ENCODE peak calls at places on chromosome 10, in five cellular contexts. F is Peyer's patch, R is mammary epithelial cell, I is fibroblast of mammary gland, O is body of pancreas. N is an unnamed sample.

GRCh38 chr10:78774614-78774998 is 294.2 kb upstream of the ZMIZ1 start:
- DNase-seq in F (peak), R (no peak), I (no peak), O (peak), N (peak)

GRCh38 chr10:73253226-73253557 is 748 bp upstream of the MRPS16 start:
- DNase-seq in F (no peak), R (peak), I (no peak), O (no peak), N (no peak)

GRCh38 chr10:131928248-131929095 is 27.7 kb downstream of the PPP2R2D start:
- DNase-seq in F (no peak), R (peak), I (peak), O (no peak), N (peak)

GRCh38 chr10:131872837-131873375 is 27.9 kb upstream of the PPP2R2D start:
- DNase-seq in F (no peak), R (peak), I (no peak), O (no peak), N (no peak)

GRCh38 chr10:33334170-33334838 is at the start of gene NRP1:
- DNase-seq in F (peak), R (no peak), I (no peak), O (peak), N (no peak)

GRCh38 chr10:60139798-60140566 is 233.6 kb upstream of the CCDC6 start:
- DNase-seq in F (no peak), R (peak), I (peak), O (no peak), N (peak)

GRCh38 chr10:31912898-31913847 is 15.5 kb downstream of the ARHGAP12 start:
- DNase-seq in F (no peak), R (no peak), I (peak), O (no peak), N (peak)

GRCh38 chr10:43390791-43391190 is 18.2 kb downstream of the HNRNPF start:
- DNase-seq in F (no peak), R (peak), I (peak), O (peak), N (peak)

GRCh38 chr10:126302831-126303230 is 85.4 kb downstream of the ADAM12 start:
- DNase-seq in F (no peak), R (no peak), I (peak), O (no peak), N (no peak)

GRCh38 chr10:74855027-74855426 is 28.6 kb downstream of the KAT6B start:
- DNase-seq in F (no peak), R (no peak), I (no peak), O (peak), N (no peak)

GRCh38 chr10:37734971-37735370 is 122.4 kb downstream of the ZNF248 start:
- DNase-seq in F (no peak), R (peak), I (no peak), O (no peak), N (no peak)

GRCh38 chr10:51886438-51887068 is 187.2 kb upstream of the CSTF2T start:
- DNase-seq in F (no peak), R (no peak), I (peak), O (no peak), N (no peak)

GRCh38 chr10:13589316-13589715 is 2.6 kb downstream of the PRPF18 start:
- DNase-seq in F (no peak), R (no peak), I (peak), O (no peak), N (no peak)

GRCh38 chr10:44463511-44464121 is 78.7 kb upstream of the CXCL12 start:
- DNase-seq in F (no peak), R (no peak), I (peak), O (no peak), N (peak)

GRCh38 chr10:112435013-112435619 is 11.6 kb downstream of the ZDHHC6 start:
- DNase-seq in F (no peak), R (peak), I (peak), O (no peak), N (peak)

DNA sequence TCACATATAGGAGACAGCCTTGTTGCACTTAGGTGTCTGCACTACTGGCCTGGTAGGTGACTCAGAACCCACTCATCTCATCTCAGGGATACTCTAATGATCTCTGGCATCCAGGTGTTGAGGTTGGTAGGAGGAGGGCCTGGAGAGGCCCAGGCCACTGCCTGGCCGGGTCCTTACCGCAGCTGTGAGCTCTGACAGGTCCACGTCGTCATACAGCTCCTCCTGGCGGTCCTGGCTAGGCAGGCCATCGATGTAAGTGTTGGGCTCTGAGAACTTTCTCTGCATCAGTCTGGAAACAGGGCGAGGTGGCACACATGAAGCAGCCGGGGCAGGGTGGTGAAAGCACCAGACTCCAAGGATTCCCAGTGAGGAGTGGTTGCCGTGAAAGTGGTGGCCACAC is 62.1 kb downstream of the VWA2 start:
- DNase-seq in F (no peak), R (peak), I (no peak), O (no peak), N (peak)
- TF ChIP-seq CTCF in F (no peak), R (peak), I (no peak), O (no peak), N (peak)

DNA sequence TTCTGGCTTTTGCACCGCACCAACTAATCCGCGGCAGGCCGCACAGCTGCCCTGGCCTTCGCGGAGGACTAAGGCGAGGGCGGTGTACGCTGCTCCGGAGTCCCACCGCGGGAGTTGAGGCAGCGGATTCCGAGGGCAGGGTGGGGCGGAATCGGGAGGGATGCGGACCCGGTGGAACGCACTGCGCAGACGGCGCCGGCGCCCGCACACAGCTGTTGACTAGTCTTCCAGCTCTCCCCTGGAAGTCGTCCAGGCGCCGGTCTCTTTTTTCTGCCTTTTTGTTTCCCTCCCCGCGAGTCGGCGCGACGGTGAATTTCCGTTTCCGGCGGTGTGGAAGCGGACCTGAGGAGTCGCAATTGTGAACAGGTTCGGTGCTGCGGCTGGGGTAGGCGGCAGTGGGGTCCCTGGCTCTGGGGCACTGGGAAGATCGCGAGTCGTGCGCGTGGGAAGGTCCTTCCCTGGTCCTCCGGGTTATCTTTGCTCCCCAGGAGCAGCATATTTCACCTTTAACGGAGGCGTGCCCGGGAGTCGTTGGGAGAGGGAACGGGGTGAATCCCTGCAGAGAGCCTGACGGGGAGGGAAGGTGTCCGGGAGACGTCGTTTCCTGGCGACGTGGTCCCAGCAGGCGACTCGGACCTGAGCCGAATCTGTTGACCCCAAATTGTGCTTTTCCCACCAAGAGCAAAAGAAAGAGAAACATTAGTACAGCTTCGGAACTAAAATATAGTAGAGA is at the start of gene ASAH2B:
- DNase-seq in F (peak), R (peak), I (peak), O (peak), N (peak)
- TF ChIP-seq CTCF in F (no peak), R (no peak), I (no peak), O (peak), N (no peak)

GRCh38 chr10:69466158-69466490 is 14.9 kb downstream of the TSPAN15 start:
- DNase-seq in F (no peak), R (no peak), I (no peak), O (no peak), N (no peak)

GRCh38 chr10:69465457-69466157 is 14.3 kb downstream of the TSPAN15 start:
- DNase-seq in F (no peak), R (no peak), I (no peak), O (no peak), N (no peak)

GRCh38 chr10:69464401-69464800 is 13.1 kb downstream of the TSPAN15 start:
- DNase-seq in F (no peak), R (no peak), I (no peak), O (no peak), N (no peak)

GRCh38 chr10:69463886-69464285 is 12.6 kb downstream of the TSPAN15 start:
- DNase-seq in F (no peak), R (no peak), I (no peak), O (no peak), N (no peak)

DNA sequence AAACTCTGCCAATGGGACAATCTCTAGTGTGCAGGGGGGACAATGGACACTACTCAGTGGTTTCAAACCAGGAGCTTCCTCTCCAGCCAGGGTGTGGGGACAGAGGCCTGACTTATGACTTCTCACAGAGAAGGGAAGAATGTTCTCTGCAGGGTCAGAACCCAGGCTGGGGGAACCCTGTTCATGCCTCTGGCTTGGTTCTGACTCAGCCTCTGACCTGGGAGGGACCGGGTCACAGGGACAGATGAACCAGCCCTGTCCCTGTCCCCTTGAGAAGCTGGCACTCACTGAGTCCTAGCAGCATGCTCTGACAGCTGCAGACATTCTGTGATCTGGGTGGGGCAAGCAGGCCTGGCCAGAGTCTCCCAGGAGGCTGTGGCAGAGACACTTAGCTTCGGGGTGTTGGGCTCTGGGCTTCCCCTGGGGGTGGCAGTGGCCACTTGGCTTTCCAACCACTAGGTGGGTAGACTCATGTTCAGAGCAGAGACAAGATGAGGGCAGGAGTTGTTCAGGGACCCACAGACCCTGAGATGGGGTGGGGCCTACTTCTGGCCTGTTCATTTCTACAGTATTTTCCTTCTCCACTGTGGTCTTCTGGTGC is 13.6 kb downstream of the TSPAN15 start:
- DNase-seq in F (peak), R (no peak), I (no peak), O (peak), N (no peak)
- TF ChIP-seq CTCF in F (peak), R (no peak), I (no peak), O (no peak), N (no peak)

DNA sequence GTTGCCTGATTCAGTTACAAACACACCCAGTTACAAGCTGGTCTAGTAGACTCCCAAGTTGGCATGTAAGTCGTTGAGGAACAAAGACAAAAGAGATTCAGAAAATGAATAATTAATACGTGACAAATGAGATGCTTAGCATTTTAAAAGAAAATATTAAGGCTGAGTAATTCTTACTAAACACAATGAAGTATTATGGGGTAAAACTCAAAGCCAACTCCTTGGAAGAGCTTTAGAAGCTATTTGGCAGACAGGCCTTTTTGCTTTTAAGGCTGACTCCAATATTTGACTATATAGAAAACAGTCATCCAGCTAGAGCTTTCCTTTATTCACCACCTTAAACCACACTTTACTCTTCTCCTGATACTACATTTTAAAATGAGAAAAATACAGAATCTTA is 5.4 kb downstream of the TRDMT1 start:
- DNase-seq in F (no peak), R (no peak), I (no peak), O (no peak), N (no peak)
- TF ChIP-seq CTCF in F (no peak), R (no peak), I (no peak), O (no peak), N (no peak)

DNA sequence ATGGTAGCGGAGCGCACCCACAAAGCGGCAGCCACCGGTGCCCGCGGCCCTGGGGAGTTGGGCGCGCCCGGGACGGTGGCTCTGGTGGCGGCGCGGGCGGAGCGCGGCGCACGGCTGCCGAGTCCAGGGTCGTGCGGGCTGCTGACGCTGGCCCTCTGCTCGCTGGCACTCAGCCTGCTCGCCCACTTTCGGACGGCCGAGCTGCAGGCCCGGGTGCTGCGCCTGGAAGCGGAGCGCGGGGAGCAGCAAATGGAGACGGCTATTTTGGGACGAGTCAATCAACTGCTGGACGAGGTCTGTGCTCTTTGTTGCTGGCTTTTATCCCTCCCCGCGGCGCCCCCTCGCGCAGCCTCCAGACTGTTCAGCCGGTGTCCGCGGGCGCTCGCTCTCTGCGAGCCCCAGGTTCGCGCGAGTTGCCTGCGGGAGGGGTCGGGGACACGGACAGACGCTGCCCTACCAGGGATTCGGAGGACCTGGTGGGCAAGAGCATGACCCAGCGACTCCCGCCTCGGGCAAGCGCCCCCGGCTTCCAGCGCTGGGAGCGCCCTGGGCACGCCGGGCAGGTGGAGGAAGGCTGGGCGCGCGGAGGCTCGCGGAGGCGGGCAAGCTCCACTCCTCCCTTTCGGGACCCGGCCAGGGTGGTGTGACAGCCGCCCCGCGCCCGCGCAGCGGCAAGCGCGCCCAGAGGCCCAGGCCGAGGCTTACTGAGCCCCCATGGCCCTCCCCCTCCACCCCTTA is 887 bp downstream of the COL13A1 start:
- DNase-seq in F (no peak), R (peak), I (peak), O (no peak), N (peak)
- TF ChIP-seq CTCF in F (no peak), R (no peak), I (no peak), O (no peak), N (no peak)

GRCh38 chr10:23157691-23158369 is 34.3 kb upstream of the PTF1A start:
- DNase-seq in F (no peak), R (peak), I (peak), O (peak), N (peak)
- TF ChIP-seq CTCF in F (no peak), R (peak), I (peak), O (no peak), N (no peak)

GRCh38 chr10:130045801-130046321 is 64.8 kb downstream of the C10orf143 start:
- DNase-seq in F (peak), R (no peak), I (no peak), O (no peak), N (no peak)

GRCh38 chr10:130046591-130046990 is 64.0 kb downstream of the C10orf143 start:
- DNase-seq in F (no peak), R (no peak), I (no peak), O (no peak), N (no peak)

GRCh38 chr10:130043491-130043890 is 67.1 kb downstream of the C10orf143 start:
- DNase-seq in F (peak), R (no peak), I (no peak), O (no peak), N (no peak)

GRCh38 chr10:130044067-130045061 is 66.3 kb downstream of the C10orf143 start:
- DNase-seq in F (peak), R (no peak), I (no peak), O (no peak), N (no peak)

DNA sequence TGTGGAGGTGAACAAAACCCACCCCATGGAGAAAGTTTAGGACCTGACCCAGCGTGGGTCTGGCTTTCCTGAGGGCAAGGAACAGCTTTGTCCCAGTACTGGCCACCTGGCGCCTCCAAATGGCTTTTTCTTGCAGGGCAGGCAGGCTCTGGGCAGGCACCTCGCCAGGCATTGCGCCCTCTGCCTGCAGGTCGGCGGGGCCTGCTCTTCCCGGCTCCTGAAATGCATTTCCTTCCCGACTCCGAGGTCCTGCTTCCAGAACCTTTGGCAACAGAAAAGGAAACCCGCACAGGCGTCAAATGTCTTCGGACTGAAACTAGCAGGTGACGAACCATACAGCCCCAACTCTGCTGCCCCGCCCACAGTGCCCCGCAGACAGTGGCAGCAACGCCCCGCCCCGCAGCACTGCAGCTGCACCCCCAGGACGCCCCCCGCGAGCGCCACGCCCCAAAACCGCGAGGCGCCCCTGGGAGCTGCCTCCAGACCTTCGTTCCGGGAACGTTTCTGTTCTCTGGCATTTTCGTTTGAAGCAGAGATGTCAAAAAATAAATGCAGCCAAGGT is 65.5 kb downstream of the C10orf143 start:
- DNase-seq in F (peak), R (no peak), I (peak), O (no peak), N (peak)
- TF ChIP-seq CTCF in F (no peak), R (no peak), I (peak), O (no peak), N (peak)

DNA sequence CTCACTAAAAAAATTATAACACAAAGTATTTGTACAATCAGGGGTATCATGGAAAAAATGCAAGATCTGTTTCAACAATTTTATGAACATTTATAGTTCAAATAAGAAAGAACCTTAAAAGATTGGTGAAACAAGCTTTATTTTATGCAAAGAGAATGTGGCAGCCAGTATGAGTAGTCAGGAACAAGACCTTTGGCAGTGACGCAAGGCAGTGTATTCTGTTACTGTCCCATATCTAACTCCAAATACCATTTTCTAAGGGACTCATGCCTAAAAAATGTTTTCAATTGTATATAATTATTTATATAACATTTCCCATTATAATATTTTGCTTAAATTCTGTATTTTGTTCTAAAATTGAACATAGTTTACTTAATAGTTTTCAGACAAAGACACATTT is 19.1 kb upstream of the FAM53B start:
- DNase-seq in F (no peak), R (no peak), I (no peak), O (no peak), N (no peak)
- TF ChIP-seq CTCF in F (no peak), R (no peak), I (no peak), O (no peak), N (no peak)

DNA sequence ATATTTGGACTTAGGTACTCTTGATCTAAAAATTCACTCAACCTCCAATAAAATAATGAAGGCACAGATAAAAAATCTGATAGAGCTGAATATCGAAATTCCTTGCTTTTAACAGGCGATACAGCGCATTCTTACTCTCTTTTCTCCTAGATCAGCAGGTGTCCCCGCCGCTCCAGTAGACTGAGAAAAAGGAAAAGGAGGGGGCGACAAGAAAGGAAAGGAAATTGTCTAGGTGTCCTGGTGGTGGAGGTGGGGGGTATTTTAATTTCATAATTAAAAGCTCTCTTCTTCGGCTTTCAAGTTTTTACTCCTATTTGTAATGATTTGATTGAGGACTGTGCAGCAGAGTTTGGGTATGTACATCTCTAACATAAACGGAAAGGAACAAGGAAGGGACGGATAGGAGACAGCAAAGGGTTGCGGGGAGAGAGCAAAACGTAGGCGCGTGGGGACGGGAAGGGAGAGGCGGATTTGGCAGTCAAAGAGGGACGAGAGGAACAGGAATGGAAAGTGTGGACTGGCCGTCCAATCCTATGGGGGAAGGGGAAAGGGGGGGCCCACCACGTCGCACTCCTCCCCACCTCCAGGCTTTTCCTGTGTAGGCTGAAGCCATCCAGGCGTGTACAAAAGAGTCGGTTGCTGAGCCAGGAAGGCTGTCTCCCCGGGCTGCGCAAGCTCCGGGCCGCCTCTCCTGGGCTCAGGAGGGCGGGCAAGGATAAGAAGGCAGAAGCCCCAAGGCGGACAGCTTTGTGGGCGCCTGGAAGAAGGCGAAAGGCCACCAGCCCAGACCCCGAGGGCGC is 875 bp upstream of the HECTD2 start:
- DNase-seq in F (peak), R (peak), I (peak), O (peak), N (peak)
- TF ChIP-seq CTCF in F (peak), R (no peak), I (no peak), O (peak), N (peak)

N was measured in MCF 10A.